ENCODE peak calls at places on chromosomes 5 and 9, in five cellular contexts. P is fibroblast of lung, E is fibroblast of the aortic adventitia, O is astrocyte of the spinal cord, L is kidney. V is an unnamed sample.
A peak's percentile ranks its signal among the peaks of the same experiment; 100 is the strongest.

GRCh38 chr9:137524597-137525317 is 25.4 kb downstream of the PNPLA7 start:
- DNase-seq in P (no peak), E (no peak), O (no peak), L (peak; percentile 57), V (no peak)

GRCh38 chr5:102722930-102723329 is 32.2 kb upstream of the PAM start:
- DNase-seq in P (peak; percentile 44), E (no peak), O (peak; percentile 34), L (no peak), V (no peak)

GRCh38 chr9:88053888-88054501 is 79.7 kb upstream of the CDK20 start:
- DNase-seq in P (peak; percentile 3), E (peak; percentile 24), O (no peak), L (no peak), V (no peak)

GRCh38 chr9:121023064-121023463 is 27.0 kb downstream of the C5 start:
- DNase-seq in P (peak; percentile 9), E (peak; percentile 6), O (no peak), L (no peak), V (no peak)

GRCh38 chr9:116323571-116323970 is 170.0 kb downstream of the PAPPA start:
- DNase-seq in P (no peak), E (no peak), O (no peak), L (no peak), V (no peak)

GRCh38 chr9:87592554-87593394 is 95.1 kb downstream of the DAPK1 start:
- DNase-seq in P (peak; percentile 79), E (peak; percentile 79), O (peak; percentile 72), L (peak; percentile 80), V (no peak)

GRCh38 chr5:172943906-172944305 is 15.3 kb upstream of the RPL26L1 start:
- DNase-seq in P (no peak), E (no peak), O (no peak), L (peak; percentile 46), V (no peak)

GRCh38 chr5:16179936-16180788 is 571 bp upstream of the MARCHF11 start:
- DNase-seq in P (no peak), E (no peak), O (no peak), L (peak; percentile 43), V (no peak)

GRCh38 chr9:132802121-132802795 is 75.8 kb downstream of the AK8 start:
- DNase-seq in P (no peak), E (no peak), O (no peak), L (peak; percentile 29), V (no peak)

GRCh38 chr5:138956801-138957200 is 81.7 kb upstream of the LRRTM2 start:
- DNase-seq in P (no peak), E (no peak), O (no peak), L (no peak), V (no peak)

GRCh38 chr9:77907581-77907980 is 124.0 kb downstream of the GNAQ start:
- DNase-seq in P (peak; percentile 37), E (no peak), O (no peak), L (no peak), V (no peak)

GRCh38 chr9:82488702-82489578 is 500.4 kb downstream of the SPATA31D1 start:
- DNase-seq in P (peak; percentile 99), E (peak; percentile 99), O (peak; percentile 98), L (no peak), V (no peak)

GRCh38 chr5:165502893-165503696 is 1997.7 kb downstream of the MAT2B start:
- DNase-seq in P (peak; percentile 15), E (no peak), O (peak; percentile 28), L (no peak), V (no peak)

GRCh38 chr5:165495829-165496380 is 1990.5 kb downstream of the MAT2B start:
- DNase-seq in P (peak; percentile 43), E (peak; percentile 18), O (peak; percentile 39), L (no peak), V (no peak)

DNA sequence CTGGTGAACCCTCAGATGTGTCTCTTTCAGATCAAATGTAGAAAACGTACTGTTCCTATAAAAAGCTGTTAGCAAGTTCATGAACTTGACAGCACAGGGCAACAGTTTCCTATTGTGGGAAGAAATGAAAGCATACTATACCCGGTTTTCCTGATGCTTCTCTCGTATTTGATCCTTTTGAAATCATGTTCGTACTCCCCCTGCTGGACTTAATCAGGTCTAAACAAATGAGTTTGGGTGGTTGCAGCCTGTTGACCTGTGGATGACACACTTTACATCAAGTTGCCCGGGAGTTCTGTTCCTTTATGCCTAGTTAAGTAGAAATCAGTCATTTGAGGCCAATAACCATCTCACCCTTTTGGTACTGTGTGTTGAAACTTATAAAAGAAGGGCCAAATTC is 1992.3 kb downstream of the MAT2B start:
- DNase-seq in P (peak; percentile 13), E (peak; percentile 28), O (no peak), L (no peak), V (no peak)
- TF ChIP-seq CTCF in P (no peak), E (peak; percentile 24), O (peak; percentile 24), L (no peak), V (no peak)

DNA sequence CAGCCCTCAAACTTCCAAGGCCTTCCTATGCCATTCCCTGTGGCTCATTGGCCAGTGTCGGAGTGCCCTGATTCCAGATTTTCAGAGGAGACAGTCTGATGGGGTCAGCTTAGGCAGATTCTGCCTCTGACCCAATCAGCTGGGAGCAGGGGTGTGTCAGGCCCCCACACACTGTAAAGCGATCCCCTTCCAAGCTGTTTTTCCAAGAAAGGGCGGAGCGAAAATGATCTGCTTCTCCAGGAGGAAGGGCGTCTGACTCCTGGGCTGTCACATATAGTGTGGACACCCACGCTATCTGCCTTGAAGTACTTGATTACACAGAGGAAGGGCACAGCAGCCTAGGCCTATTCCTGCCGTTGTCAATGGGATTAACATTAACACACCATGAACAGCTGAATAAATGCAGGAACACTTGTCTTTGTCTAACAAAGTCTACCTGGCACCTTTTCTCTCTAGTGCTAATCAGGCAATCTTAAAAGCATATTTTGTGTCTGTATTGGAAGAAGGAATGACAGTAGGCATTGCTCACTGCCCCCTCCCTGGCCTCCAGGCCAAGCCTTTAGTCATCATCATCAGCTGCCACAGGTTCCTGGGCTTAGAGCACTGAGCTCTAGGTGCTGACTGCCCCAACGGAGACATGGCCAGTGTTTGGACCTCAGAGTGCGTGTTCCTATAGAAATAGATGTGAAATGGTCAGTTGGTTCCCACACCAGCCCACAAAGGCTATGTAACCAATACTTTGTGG is 218.7 kb downstream of the MELK start:
- DNase-seq in P (no peak), E (no peak), O (no peak), L (no peak), V (no peak)
- TF ChIP-seq CTCF in P (no peak), E (no peak), O (no peak), L (no peak), V (no peak)

GRCh38 chr9:111069233-111069632 is 31.0 kb upstream of the LPAR1 start:
- DNase-seq in P (no peak), E (peak; percentile 81), O (no peak), L (no peak), V (no peak)
- TF ChIP-seq CTCF in P (no peak), E (no peak), O (no peak), L (no peak), V (no peak)

DNA sequence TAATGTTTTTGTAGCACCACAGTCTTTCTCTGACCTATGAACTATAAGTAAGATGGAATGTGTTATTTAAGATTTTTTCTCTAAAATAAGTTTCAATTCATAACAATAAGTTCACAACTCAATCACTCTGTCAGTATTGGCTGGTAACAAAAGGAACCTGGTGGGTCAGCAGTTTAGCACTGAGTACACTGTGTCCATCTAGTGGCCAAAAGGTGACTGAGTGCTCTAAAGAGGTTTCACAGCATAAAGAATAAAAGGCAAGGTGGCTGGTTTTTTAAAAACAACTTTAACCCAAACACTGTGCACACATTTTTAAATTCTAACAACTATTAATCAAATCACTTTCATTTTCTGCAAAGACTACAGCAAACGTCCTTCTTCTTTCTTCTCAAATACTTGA is 443.3 kb downstream of the PDE4D start:
- DNase-seq in P (no peak), E (no peak), O (no peak), L (no peak), V (no peak)
- TF ChIP-seq CTCF in P (peak; percentile 29), E (peak; percentile 28), O (peak; percentile 16), L (no peak), V (no peak)

DNA sequence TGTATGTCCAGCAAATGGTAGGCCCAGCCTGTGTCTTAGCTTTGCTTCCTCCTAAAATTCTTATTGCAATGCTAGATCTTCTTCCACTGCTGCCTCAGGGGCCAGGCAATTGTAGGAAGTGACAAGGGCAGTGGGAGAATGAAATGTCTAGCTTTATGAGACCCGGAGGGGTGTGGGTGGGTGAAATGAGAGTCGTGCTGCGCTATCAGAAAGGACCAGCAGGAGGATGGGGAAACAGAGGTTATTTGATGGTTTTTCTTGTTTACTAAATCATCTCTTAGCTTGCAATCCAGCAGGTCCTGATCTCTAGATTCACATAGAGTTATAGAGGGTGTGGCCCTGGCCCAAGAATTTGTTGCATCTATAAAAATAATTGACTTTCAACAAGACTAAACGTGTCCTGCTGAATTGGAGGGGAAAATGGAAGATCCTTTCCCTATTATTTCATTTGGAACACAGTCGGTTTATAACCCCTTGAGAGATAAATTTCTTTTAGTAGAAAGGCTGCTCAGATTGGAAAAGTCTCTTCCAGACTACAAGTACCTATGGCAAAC is 43.6 kb downstream of the ZNF366 start:
- DNase-seq in P (no peak), E (no peak), O (no peak), L (no peak), V (no peak)
- TF ChIP-seq CTCF in P (peak; percentile 3), E (peak; percentile 3), O (no peak), L (no peak), V (peak; percentile 18)

DNA sequence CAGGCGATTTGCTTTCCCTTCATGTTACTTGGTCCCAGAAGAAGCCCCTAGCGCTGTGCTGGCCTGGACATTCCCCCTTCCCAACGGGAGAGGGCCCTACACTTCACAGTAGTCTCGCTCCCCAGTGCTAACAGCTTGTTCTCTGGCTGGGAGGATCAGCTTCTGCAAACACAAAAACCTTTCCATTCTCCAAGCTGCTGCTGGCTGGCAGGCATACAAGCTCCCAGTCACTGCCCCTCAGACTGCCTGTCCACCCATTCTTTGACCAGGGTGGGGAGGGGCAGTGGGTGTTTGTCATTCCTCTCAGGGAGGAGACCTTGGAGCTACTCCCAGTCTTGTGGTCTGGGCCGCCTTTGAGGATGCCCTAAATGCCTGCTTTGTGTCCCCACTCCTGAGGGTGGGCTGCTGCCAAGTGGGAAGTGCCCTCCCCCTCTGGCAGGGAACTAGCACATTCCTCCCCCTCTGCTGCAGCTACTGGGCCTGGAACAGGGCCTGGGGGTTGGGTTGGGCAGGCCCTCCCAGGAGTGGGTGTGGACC is 20.8 kb downstream of the ENHO start:
- DNase-seq in P (peak; percentile 89), E (peak; percentile 96), O (peak; percentile 75), L (no peak), V (no peak)
- TF ChIP-seq CTCF in P (peak; percentile 40), E (peak; percentile 59), O (peak; percentile 53), L (no peak), V (no peak)

GRCh38 chr5:1161108-1161831 is 40.1 kb upstream of the SLC6A19 start:
- DNase-seq in P (peak; percentile 16), E (no peak), O (no peak), L (no peak), V (no peak)
- TF ChIP-seq CTCF in P (no peak), E (no peak), O (no peak), L (no peak), V (no peak)

GRCh38 chr5:892390-893136 is at the start of the genes BRD9 and TRIP13:
- DNase-seq in P (peak; percentile 74), E (peak; percentile 63), O (peak; percentile 65), L (peak; percentile 94), V (peak; percentile 77)
- TF ChIP-seq CTCF in P (no peak), E (no peak), O (no peak), L (peak; percentile 17), V (no peak)

GRCh38 chr9:26892251-26893029 is at the start of gene CAAP1:
- DNase-seq in P (peak; percentile 92), E (peak; percentile 88), O (peak; percentile 93), L (peak; percentile 98), V (peak; percentile 85)
- TF ChIP-seq CTCF in P (peak; percentile 40), E (peak; percentile 52), O (peak; percentile 44), L (peak; percentile 34), V (peak; percentile 24)